ENCODE peak calls at places on chromosomes 7 and 10, in seven cellular contexts. N is NCI-H2171; Q is stimulated activated CD4-positive, alpha-beta T cell treated with anti-CD3 and anti-CD28 coated beads, Interleukin-4, amount 100 ng/mL, for 4 hours; P is left cardiac atrium; C is ELR; O is activated naive CD4-positive, alpha-beta T cell; S is T-helper 9 cell. M is an unnamed sample.

GRCh38 chr10:75451927-75452326 is 20.5 kb downstream of the LRMDA start:
- DNase-seq in O (no peak), Q (no peak), N (no peak), P (no peak), S (no peak), C (no peak), M (no peak)

GRCh38 chr7:82665966-82666507 is 222.5 kb upstream of the CACNA2D1 start:
- DNase-seq in P (no peak), C (no peak), Q (no peak), N (no peak), S (no peak), O (no peak), M (no peak)

GRCh38 chr10:86979977-86980448 is 11.7 kb downstream of the ADIRF start:
- DNase-seq in S (no peak), Q (no peak), N (no peak), C (no peak), O (no peak), P (peak; percentile 72), M (no peak)

GRCh38 chr7:131607291-131608111 is 51.1 kb upstream of the PODXL start:
- DNase-seq in C (no peak), P (no peak), S (no peak), Q (no peak), O (no peak), N (no peak), M (no peak)

GRCh38 chr10:106950060-106950459 is 214.4 kb downstream of the SORCS1 start:
- DNase-seq in N (no peak), S (no peak), O (no peak), Q (no peak), P (no peak), C (no peak), M (no peak)

GRCh38 chr10:12181065-12181775 is 14.5 kb downstream of the NUDT5 start:
- DNase-seq in S (peak; percentile 41), O (no peak), P (no peak), N (no peak), Q (peak; percentile 70), C (peak; percentile 84), M (no peak)

GRCh38 chr10:26627320-26627719 is 70.2 kb upstream of the PDSS1 start:
- DNase-seq in C (peak; percentile 37), Q (no peak), N (no peak), P (no peak), S (no peak), O (no peak), M (no peak)

GRCh38 chr7:43647772-43648643 is 65.1 kb downstream of the STK17A start:
- DNase-seq in C (peak; percentile 99), O (no peak), P (peak; percentile 62), S (no peak), Q (no peak), N (peak; percentile 72), M (peak; percentile 97)

GRCh38 chr7:87316097-87316700 is 29.3 kb upstream of the CROT start:
- DNase-seq in P (no peak), O (no peak), Q (no peak), S (no peak), C (no peak), N (no peak), M (no peak)

GRCh38 chr10:109650228-109650627 is 273.1 kb downstream of the XPNPEP1 start:
- DNase-seq in P (no peak), C (no peak), O (no peak), S (no peak), Q (no peak), N (no peak), M (no peak)

GRCh38 chr10:123637326-123637880 is 28.8 kb upstream of the GPR26 start:
- DNase-seq in O (no peak), N (no peak), C (peak; percentile 72), S (no peak), P (no peak), Q (no peak), M (no peak)

GRCh38 chr7:84914598-84914997 is 272.3 kb downstream of the SEMA3D start:
- DNase-seq in O (no peak), N (no peak), Q (no peak), P (no peak), C (peak; percentile 2), S (no peak), M (no peak)

GRCh38 chr10:8211631-8212030 is 157.1 kb downstream of the GATA3 start:
- DNase-seq in O (no peak), Q (no peak), P (no peak), S (no peak), C (no peak), N (no peak), M (no peak)

GRCh38 chr10:93065675-93066543 is 5.3 kb downstream of the CYP26C1 start:
- DNase-seq in C (peak; percentile 39), P (no peak), N (no peak), S (no peak), O (no peak), Q (no peak), M (no peak)

GRCh38 chr10:45238896-45239295 is 76.5 kb downstream of the OR13A1 start:
- DNase-seq in O (no peak), Q (no peak), C (no peak), P (no peak), S (no peak), N (no peak), M (no peak)

GRCh38 chr10:80414126-80414898 is 6.0 kb downstream of the PRXL2A start:
- DNase-seq in C (no peak), Q (no peak), P (no peak), N (peak; percentile 42), O (no peak), S (no peak), M (no peak)

GRCh38 chr7:44259547-44260457 is 59.0 kb downstream of the YKT6 start:
- DNase-seq in S (no peak), O (no peak), C (peak; percentile 94), N (no peak), Q (no peak), P (peak; percentile 76), M (peak; percentile 90)

GRCh38 chr10:58152698-58153263 is 114.9 kb downstream of the IPMK start:
- DNase-seq in P (peak; percentile 28), S (peak; percentile 2), N (no peak), Q (no peak), O (no peak), C (peak; percentile 71), M (peak; percentile 39)

M was measured in fibroblast of the conjunctiva.